ENCODE peak calls at places on chromosomes 3 and 15, in four cellular contexts. One of them, this sample, is unnamed.

GRCh38 chr15:98363416-98363815 is 284.9 kb upstream of the IGF1R start:
- DNase-seq in astrocyte of the spinal cord: no peak
- DNase-seq in sigmoid colon: no peak
- DNase-seq in RWPE1: no peak
- DNase-seq in this sample: no peak

GRCh38 chr3:123071146-123071545 is 4.3 kb downstream of the PDIA5 start:
- DNase-seq in astrocyte of the spinal cord: no peak
- DNase-seq in sigmoid colon: no peak
- DNase-seq in RWPE1: no peak
- DNase-seq in this sample: no peak

GRCh38 chr3:184005981-184006507 is 11.6 kb downstream of the ABCC5 start:
- DNase-seq in astrocyte of the spinal cord: peak; percentile 42
- DNase-seq in sigmoid colon: peak; percentile 68
- DNase-seq in RWPE1: peak; percentile 94
- DNase-seq in this sample: no peak

GRCh38 chr15:40097968-40098476 is 10.7 kb downstream of the BMF start:
- DNase-seq in astrocyte of the spinal cord: no peak
- DNase-seq in sigmoid colon: peak; percentile 77
- DNase-seq in RWPE1: no peak
- DNase-seq in this sample: no peak

GRCh38 chr15:64216722-64217428 is 54.1 kb upstream of the PPIB start:
- DNase-seq in astrocyte of the spinal cord: no peak
- DNase-seq in sigmoid colon: no peak
- DNase-seq in RWPE1: no peak
- DNase-seq in this sample: no peak

GRCh38 chr15:69979269-69979668 is 118.4 kb downstream of the TLE3 start:
- DNase-seq in astrocyte of the spinal cord: no peak
- DNase-seq in sigmoid colon: no peak
- DNase-seq in RWPE1: peak; percentile 20
- DNase-seq in this sample: no peak

GRCh38 chr3:190073264-190073663 is 47.4 kb downstream of the P3H2 start:
- DNase-seq in astrocyte of the spinal cord: no peak
- DNase-seq in sigmoid colon: no peak
- DNase-seq in RWPE1: no peak
- DNase-seq in this sample: no peak

GRCh38 chr15:55267401-55268053 is 22.1 kb downstream of the RAB27A start:
- DNase-seq in astrocyte of the spinal cord: peak; percentile 45
- DNase-seq in sigmoid colon: no peak
- DNase-seq in RWPE1: no peak
- DNase-seq in this sample: no peak

GRCh38 chr15:76904461-76905012 is 603 bp downstream of the SCAPER start:
- DNase-seq in astrocyte of the spinal cord: peak; percentile 16
- DNase-seq in sigmoid colon: peak; percentile 66
- DNase-seq in RWPE1: peak; percentile 57
- DNase-seq in this sample: no peak

GRCh38 chr3:144104146-144104545 is 132.5 kb downstream of the DIPK2A start:
- DNase-seq in astrocyte of the spinal cord: no peak
- DNase-seq in sigmoid colon: no peak
- DNase-seq in RWPE1: no peak
- DNase-seq in this sample: no peak

DNA sequence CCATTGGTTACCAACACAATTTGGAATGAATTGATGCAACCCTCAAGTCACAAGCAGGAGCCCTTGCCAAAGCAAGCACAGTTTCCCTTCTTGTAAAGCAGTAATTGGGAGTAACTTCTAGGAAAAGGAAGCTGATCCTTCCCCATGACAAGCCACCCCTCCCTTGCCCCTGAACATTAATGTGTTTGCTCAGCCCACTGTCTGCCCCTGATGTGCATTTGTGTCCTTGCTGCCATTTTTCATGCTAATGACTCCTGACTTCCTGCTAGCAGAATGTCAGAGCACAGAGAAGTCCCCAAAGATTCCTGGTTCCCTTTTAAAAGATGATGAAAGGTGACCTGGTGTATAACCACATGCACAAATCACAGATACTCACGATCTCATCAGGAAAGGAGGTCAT is 44.2 kb upstream of the WNT5A start:
- DNase-seq in astrocyte of the spinal cord: no peak
- DNase-seq in sigmoid colon: no peak
- DNase-seq in RWPE1: no peak
- DNase-seq in this sample: no peak
- TF ChIP-seq CTCF in astrocyte of the spinal cord: no peak
- TF ChIP-seq CTCF in sigmoid colon: no peak
- TF ChIP-seq CTCF in RWPE1: no peak
- TF ChIP-seq CTCF in this sample: no peak

DNA sequence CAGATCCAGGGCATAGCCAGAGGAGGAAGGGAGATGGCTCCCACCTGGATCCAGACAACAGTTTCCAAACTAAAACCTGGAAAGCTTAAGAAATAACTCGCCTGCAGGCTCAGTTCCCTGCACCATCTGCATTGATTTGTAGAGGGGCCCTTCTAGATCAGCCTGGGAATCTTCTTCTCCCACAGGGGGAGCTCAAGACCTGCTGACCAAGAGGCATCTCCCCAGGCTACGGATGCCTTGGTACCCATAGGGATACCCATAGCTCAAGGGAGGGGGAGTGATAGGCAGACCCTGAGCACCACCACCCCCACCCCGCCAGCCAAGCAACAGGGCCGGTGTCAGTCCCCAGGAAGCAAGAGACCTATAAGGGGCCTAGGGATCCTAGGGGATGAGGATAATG is 28.0 kb upstream of the DCLK3 start:
- DNase-seq in astrocyte of the spinal cord: peak; percentile 22
- DNase-seq in sigmoid colon: no peak
- DNase-seq in RWPE1: peak; percentile 4
- DNase-seq in this sample: peak; percentile 8
- TF ChIP-seq CTCF in astrocyte of the spinal cord: peak; percentile 54
- TF ChIP-seq CTCF in sigmoid colon: no peak
- TF ChIP-seq CTCF in RWPE1: no peak
- TF ChIP-seq CTCF in this sample: peak; percentile 56

DNA sequence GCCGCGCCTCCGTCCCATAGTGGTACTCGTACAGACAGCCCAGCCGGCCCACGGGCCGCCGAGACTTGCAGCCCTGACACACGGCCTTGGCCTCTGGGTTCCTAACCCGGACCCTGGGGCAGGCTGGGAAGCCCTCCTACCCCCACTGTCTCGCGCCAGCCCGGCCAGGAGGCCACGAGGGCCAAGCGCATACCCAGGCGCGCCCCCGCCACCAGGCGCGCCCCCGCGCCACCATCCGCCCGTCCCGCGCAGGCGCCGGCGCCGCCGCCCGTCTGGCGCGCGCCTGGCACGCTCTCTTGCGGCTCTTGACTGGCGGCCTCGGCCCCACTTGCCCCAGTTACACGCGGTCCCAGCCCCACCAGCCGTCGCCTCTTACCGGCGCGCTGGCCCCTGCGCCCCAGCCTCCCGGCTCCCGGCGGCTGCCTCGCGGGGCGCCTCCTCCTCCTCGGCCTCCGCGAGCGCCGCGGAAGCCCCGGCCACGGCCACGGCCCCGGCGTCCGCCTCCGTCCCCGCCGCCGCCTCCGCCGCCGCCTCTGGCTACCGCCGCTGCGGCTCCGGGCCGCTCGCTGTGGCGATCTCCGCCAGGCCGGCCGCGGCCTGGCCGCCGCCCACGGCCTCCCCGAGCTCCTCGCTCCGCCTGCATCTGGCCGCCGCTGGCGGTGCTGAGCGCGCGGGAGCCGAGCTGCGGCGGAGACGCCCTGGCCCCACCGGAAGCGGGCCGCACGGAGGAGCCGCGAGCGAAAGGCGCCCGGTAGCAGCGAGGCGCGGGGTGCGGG is 412 bp downstream of the AVEN start:
- DNase-seq in astrocyte of the spinal cord: peak; percentile 72
- DNase-seq in sigmoid colon: peak; percentile 88
- DNase-seq in RWPE1: peak; percentile 69
- DNase-seq in this sample: peak; percentile 57
- TF ChIP-seq CTCF in astrocyte of the spinal cord: no peak
- TF ChIP-seq CTCF in sigmoid colon: no peak
- TF ChIP-seq CTCF in RWPE1: no peak
- TF ChIP-seq CTCF in this sample: no peak

GRCh38 chr15:26352909-26353308 is 420.0 kb downstream of the GABRB3 start:
- DNase-seq in astrocyte of the spinal cord: no peak
- DNase-seq in sigmoid colon: no peak
- DNase-seq in RWPE1: no peak
- DNase-seq in this sample: no peak
- TF ChIP-seq CTCF in astrocyte of the spinal cord: no peak
- TF ChIP-seq CTCF in sigmoid colon: no peak
- TF ChIP-seq CTCF in RWPE1: no peak
- TF ChIP-seq CTCF in this sample: no peak

GRCh38 chr15:80570553-80570952 is 124.6 kb upstream of the ABHD17C start:
- DNase-seq in astrocyte of the spinal cord: no peak
- DNase-seq in sigmoid colon: peak; percentile 39
- DNase-seq in RWPE1: no peak
- DNase-seq in this sample: no peak

GRCh38 chr15:80569656-80570055 is 125.5 kb upstream of the ABHD17C start:
- DNase-seq in astrocyte of the spinal cord: no peak
- DNase-seq in sigmoid colon: no peak
- DNase-seq in RWPE1: no peak
- DNase-seq in this sample: no peak

GRCh38 chr15:80568876-80569605 is 126.1 kb upstream of the ABHD17C start:
- DNase-seq in astrocyte of the spinal cord: peak; percentile 66
- DNase-seq in sigmoid colon: peak; percentile 50
- DNase-seq in RWPE1: no peak
- DNase-seq in this sample: no peak

GRCh38 chr15:80567721-80568157 is 127.4 kb upstream of the ABHD17C start:
- DNase-seq in astrocyte of the spinal cord: peak; percentile 89
- DNase-seq in sigmoid colon: peak; percentile 67
- DNase-seq in RWPE1: peak; percentile 85
- DNase-seq in this sample: peak; percentile 83

DNA sequence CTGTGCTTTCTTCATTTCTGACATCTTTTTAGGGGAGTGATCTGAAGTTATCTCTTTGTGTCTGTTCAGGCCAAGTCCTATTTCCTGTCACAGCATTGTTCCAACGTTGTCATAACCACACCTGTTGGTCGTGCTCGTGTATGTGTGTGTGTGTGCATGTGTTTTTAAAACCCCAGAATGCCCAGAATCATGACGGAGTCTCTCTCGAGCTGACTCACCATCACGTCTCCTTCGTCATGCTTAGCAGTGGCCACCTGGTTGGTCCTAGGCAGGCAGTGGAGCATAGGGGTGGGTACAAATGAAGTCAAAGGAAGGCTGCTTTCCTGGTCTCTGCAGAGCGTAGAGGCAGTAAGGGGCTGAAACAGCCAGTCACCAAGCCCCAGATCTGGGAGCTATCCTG is 126.8 kb upstream of the ABHD17C start:
- DNase-seq in astrocyte of the spinal cord: peak; percentile 74
- DNase-seq in sigmoid colon: no peak
- DNase-seq in RWPE1: no peak
- DNase-seq in this sample: peak; percentile 17
- TF ChIP-seq CTCF in astrocyte of the spinal cord: no peak
- TF ChIP-seq CTCF in sigmoid colon: no peak
- TF ChIP-seq CTCF in RWPE1: no peak
- TF ChIP-seq CTCF in this sample: no peak

DNA sequence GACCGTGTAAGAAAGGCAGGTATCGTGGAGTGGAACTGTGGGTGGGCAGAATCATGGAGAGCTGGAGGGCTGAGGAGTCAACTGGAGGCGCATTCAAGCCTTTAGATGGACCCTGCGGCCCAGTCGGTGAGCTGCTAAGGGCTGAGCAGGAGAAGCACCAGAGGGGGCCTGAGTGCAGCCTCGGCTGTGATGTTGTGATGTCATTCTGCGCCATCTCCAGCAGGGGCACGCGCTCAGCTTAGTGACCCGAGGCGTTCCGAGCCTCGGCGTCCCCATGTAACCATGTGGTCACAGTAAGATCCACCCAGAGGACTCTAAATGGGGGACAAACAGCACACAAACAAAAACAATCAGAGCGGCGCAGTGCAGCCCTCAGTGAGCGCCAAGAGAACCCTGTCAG is 76.8 kb downstream of the VGLL4 start:
- DNase-seq in astrocyte of the spinal cord: no peak
- DNase-seq in sigmoid colon: no peak
- DNase-seq in RWPE1: no peak
- DNase-seq in this sample: no peak
- TF ChIP-seq CTCF in astrocyte of the spinal cord: no peak
- TF ChIP-seq CTCF in sigmoid colon: no peak
- TF ChIP-seq CTCF in RWPE1: no peak
- TF ChIP-seq CTCF in this sample: peak; percentile 52

This sample was measured in HFFc6.